ENCODE peak calls at places on chromosomes 2 and 18, in seven cellular contexts. G, I, B, W, R, U and L are unnamed samples.

GRCh38 chr2:72837171-72837570 is 11.3 kb upstream of the EXOC6B start:
- DNase-seq in U (peak; percentile 39), G (no peak), W (no peak), I (no peak), R (no peak), B (no peak), L (no peak)

GRCh38 chr2:26916128-26916692 is 54.2 kb upstream of the MAPRE3 start:
- DNase-seq in G (no peak), I (no peak), B (no peak), W (no peak), U (no peak), R (no peak), L (no peak)

GRCh38 chr2:23554054-23554697 is 169.2 kb downstream of the KLHL29 start:
- DNase-seq in I (no peak), R (no peak), B (no peak), U (no peak), G (no peak), W (no peak), L (no peak)

GRCh38 chr2:113760400-113760799 is 4.0 kb upstream of the SLC35F5 start:
- DNase-seq in B (no peak), W (no peak), U (peak; percentile 36), G (no peak), R (peak; percentile 12), I (no peak), L (no peak)

GRCh38 chr2:165868211-165868610 is 74.2 kb upstream of the GALNT3 start:
- DNase-seq in G (no peak), U (no peak), B (no peak), R (no peak), W (no peak), I (no peak), L (no peak)

GRCh38 chr2:46239847-46240181 is 57.4 kb upstream of the EPAS1 start:
- DNase-seq in W (no peak), I (no peak), B (no peak), U (no peak), G (peak; percentile 81), R (no peak), L (no peak)

GRCh38 chr2:71801969-71802368 is 345.7 kb downstream of the CYP26B1 start:
- DNase-seq in B (no peak), W (peak; percentile 33), U (peak; percentile 44), G (no peak), I (no peak), R (peak; percentile 76), L (peak; percentile 8)

GRCh38 chr2:31258351-31258750 is 24.4 kb downstream of the EHD3 start:
- DNase-seq in W (no peak), G (no peak), B (no peak), I (no peak), R (no peak), U (no peak), L (no peak)

GRCh38 chr2:238995634-238996033 is 147.7 kb downstream of the TWIST2 start:
- DNase-seq in G (no peak), U (no peak), R (no peak), B (no peak), W (peak; percentile 8), I (no peak), L (no peak)

GRCh38 chr2:204722207-204722606 is 176.9 kb downstream of the PARD3B start:
- DNase-seq in I (no peak), G (no peak), R (no peak), W (no peak), B (no peak), U (no peak), L (no peak)

GRCh38 chr2:237603718-237604362 is 13.3 kb upstream of the RAB17 start:
- DNase-seq in G (peak; percentile 65), B (peak; percentile 15), I (peak; percentile 75), R (no peak), U (no peak), W (no peak), L (no peak)

GRCh38 chr2:227423633-227424499 is 36.1 kb upstream of the SCYGR1 start:
- DNase-seq in G (no peak), I (no peak), R (no peak), W (no peak), U (no peak), B (no peak), L (no peak)

GRCh38 chr2:1739961-1740713 is 4.2 kb downstream of the PXDN start:
- DNase-seq in W (no peak), R (no peak), I (no peak), B (no peak), G (peak; percentile 14), U (no peak), L (no peak)

GRCh38 chr2:101830146-101830545 is 132.6 kb downstream of the MAP4K4 start:
- DNase-seq in W (no peak), I (no peak), B (no peak), R (no peak), G (no peak), U (no peak), L (no peak)

GRCh38 chr2:105857076-105857740 is 112.5 kb downstream of the NCK2 start:
- DNase-seq in W (peak; percentile 64), B (no peak), G (peak; percentile 50), U (no peak), I (no peak), R (no peak), L (no peak)

GRCh38 chr18:6487968-6488367 is 73.3 kb upstream of the L3MBTL4 start:
- DNase-seq in G (no peak), R (no peak), W (peak; percentile 33), I (no peak), B (no peak), U (no peak), L (no peak)

GRCh38 chr2:112787294-112787693 is 3.0 kb upstream of the IL1A start:
- DNase-seq in U (peak; percentile 23), R (no peak), W (no peak), G (no peak), I (no peak), B (no peak), L (no peak)

GRCh38 chr18:79575891-79576685 is 103.5 kb upstream of the CTDP1 start:
- DNase-seq in R (peak; percentile 59), G (no peak), I (no peak), W (no peak), B (peak; percentile 77), U (no peak), L (no peak)

GRCh38 chr18:59501876-59502221 is 142.8 kb upstream of the LMAN1 start:
- DNase-seq in W (no peak), B (no peak), I (no peak), G (no peak), U (no peak), R (no peak), L (no peak)

GRCh38 chr2:182587831-182588230 is 128.2 kb upstream of the DNAJC10 start:
- DNase-seq in I (no peak), U (peak; percentile 90), G (no peak), B (peak; percentile 82), W (peak; percentile 17), R (peak; percentile 54), L (peak; percentile 15)

GRCh38 chr2:51108794-51109193 is 76.9 kb upstream of the NRXN1 start:
- DNase-seq in I (no peak), W (no peak), B (no peak), R (no peak), U (no peak), G (no peak), L (no peak)

GRCh38 chr2:97796465-97797126 is 83.2 kb downstream of the ZAP70 start:
- DNase-seq in R (no peak), I (no peak), G (no peak), B (no peak), W (no peak), U (no peak), L (no peak)

GRCh38 chr2:145006957-145007672 is 487.2 kb upstream of the ZEB2 start:
- DNase-seq in I (no peak), U (peak; percentile 96), G (no peak), R (peak; percentile 50), W (peak; percentile 99), B (peak; percentile 78), L (peak; percentile 92)

GRCh38 chr2:236661064-236661761 is 91.6 kb downstream of the ACKR3 start:
- DNase-seq in G (no peak), W (peak; percentile 70), U (peak; percentile 87), B (no peak), R (no peak), I (no peak), L (no peak)

GRCh38 chr2:177313162-177313781 is 48.7 kb upstream of the NFE2L2 start:
- DNase-seq in U (no peak), R (no peak), W (peak; percentile 41), B (no peak), I (no peak), G (no peak), L (no peak)

GRCh38 chr2:43539991-43540860 is 55.6 kb downstream of the THADA start:
- DNase-seq in I (no peak), R (peak; percentile 62), U (peak; percentile 12), B (peak; percentile 72), G (no peak), W (peak; percentile 81), L (no peak)

GRCh38 chr18:44729631-44730101 is 49.0 kb downstream of the SETBP1 start:
- DNase-seq in R (peak; percentile 40), G (peak; percentile 41), U (peak; percentile 7), I (no peak), W (no peak), B (peak; percentile 32), L (no peak)

GRCh38 chr2:190746971-190747761 is 98.3 kb downstream of the NAB1 start:
- DNase-seq in R (peak; percentile 31), B (peak; percentile 36), W (no peak), I (peak; percentile 8), U (peak; percentile 38), G (no peak), L (no peak)

GRCh38 chr2:85234879-85235278 is 92.9 kb downstream of the TGOLN2 start:
- DNase-seq in B (no peak), G (no peak), U (no peak), W (no peak), R (no peak), I (no peak), L (no peak)

GRCh38 chr18:63177822-63178525 is 141.6 kb downstream of the BCL2 start:
- DNase-seq in B (no peak), R (no peak), I (no peak), W (no peak), G (no peak), U (no peak), L (no peak)